ENCODE peak calls at places on chromosomes 16 and 17, in four cellular contexts. G is HepG2, L is H1, K is K562. Q is an unnamed sample.

GRCh38 chr16:9012848-9013507 is 49.3 kb upstream of the USP7 start:
- DNase-seq in G (no peak), L (peak; percentile 88), K (no peak), Q (no peak)

GRCh38 chr16:67703626-67704025 is 15.5 kb downstream of the GFOD2 start:
- DNase-seq in G (no peak), L (no peak), K (no peak), Q (no peak)

GRCh38 chr17:51425793-51426192 is 165.4 kb downstream of the UTP18 start:
- DNase-seq in G (no peak), L (no peak), K (no peak), Q (no peak)

GRCh38 chr17:62099532-62099931 is 34.5 kb upstream of the MED13 start:
- DNase-seq in G (no peak), L (no peak), K (no peak), Q (no peak)

GRCh38 chr17:34408439-34408838 is 45.4 kb upstream of the CCL1 start:
- DNase-seq in G (no peak), L (no peak), K (no peak), Q (no peak)

GRCh38 chr17:63126607-63127006 is 160.6 kb downstream of the TANC2 start:
- DNase-seq in G (no peak), L (no peak), K (no peak), Q (no peak)

GRCh38 chr17:57562231-57562630 is 182.9 kb downstream of the CCDC182 start:
- DNase-seq in G (no peak), L (no peak), K (no peak), Q (no peak)

GRCh38 chr16:19304670-19305240 is 19.2 kb downstream of the CLEC19A start:
- DNase-seq in G (no peak), L (no peak), K (no peak), Q (no peak)

GRCh38 chr17:77882481-77883212 is 75.9 kb upstream of the TNRC6C start:
- DNase-seq in G (peak; percentile 18), L (no peak), K (no peak), Q (peak; percentile 60)

GRCh38 chr17:49694847-49695697 is 12.7 kb downstream of the SLC35B1 start:
- DNase-seq in G (peak; percentile 30), L (peak; percentile 90), K (peak; percentile 57), Q (no peak)

GRCh38 chr17:63185420-63185819 is 219.4 kb downstream of the TANC2 start:
- DNase-seq in G (no peak), L (no peak), K (no peak), Q (no peak)

GRCh38 chr17:17844500-17844899 is 7.7 kb upstream of the SREBF1 start:
- DNase-seq in G (no peak), L (no peak), K (no peak), Q (no peak)

GRCh38 chr16:22813223-22813945 is 578 bp upstream of the HS3ST2 start:
- DNase-seq in G (peak; percentile 28), L (peak; percentile 97), K (peak; percentile 47), Q (no peak)

GRCh38 chr16:54817940-54818574 is 112.6 kb upstream of the IRX5 start:
- DNase-seq in G (no peak), L (no peak), K (no peak), Q (no peak)

GRCh38 chr16:55678061-55678935 is 22.5 kb downstream of the SLC6A2 start:
- DNase-seq in G (no peak), L (no peak), K (no peak), Q (no peak)

GRCh38 chr16:56294599-56294998 is 103.3 kb downstream of the GNAO1 start:
- DNase-seq in G (no peak), L (no peak), K (no peak), Q (no peak)

GRCh38 chr16:66427871-66428681 is 981 bp downstream of the BEAN1 start:
- DNase-seq in G (no peak), L (peak; percentile 73), K (no peak), Q (no peak)

GRCh38 chr17:59436900-59437299 is 105.4 kb downstream of the YPEL2 start:
- DNase-seq in G (no peak), L (no peak), K (no peak), Q (no peak)

GRCh38 chr17:77489898-77490265 is 349.1 kb downstream of the SEC14L1 start:
- DNase-seq in G (no peak), L (no peak), K (no peak), Q (no peak)

GRCh38 chr17:78249074-78249835 is 17.8 kb downstream of the TMEM235 start:
- DNase-seq in G (no peak), L (no peak), K (no peak), Q (no peak)

GRCh38 chr17:67024736-67025135 is 19.6 kb upstream of the CACNG1 start:
- DNase-seq in G (no peak), L (no peak), K (no peak), Q (no peak)

GRCh38 chr17:80895366-80895765 is 96.3 kb upstream of the CHMP6 start:
- DNase-seq in G (no peak), L (no peak), K (no peak), Q (no peak)

GRCh38 chr16:4114257-4115208 is 1.7 kb downstream of the ADCY9 start:
- DNase-seq in G (no peak), L (peak; percentile 52), K (no peak), Q (no peak)

GRCh38 chr16:87895641-87896141 is 26.4 kb upstream of the SLC7A5 start:
- DNase-seq in G (no peak), L (no peak), K (no peak), Q (peak; percentile 67)

GRCh38 chr16:78896280-78896679 is 704.3 kb downstream of the MAF start:
- DNase-seq in G (no peak), L (no peak), K (no peak), Q (no peak)

GRCh38 chr17:80033840-80034239 is 1.8 kb downstream of the TBC1D16 start:
- DNase-seq in G (no peak), L (no peak), K (no peak), Q (no peak)

GRCh38 chr16:70157477-70158260 is 15.9 kb upstream of the CLEC18C start:
- DNase-seq in G (peak; percentile 98), L (no peak), K (peak; percentile 13), Q (no peak)

GRCh38 chr16:3098459-3099394 is at the start of gene ZSCAN10:
- DNase-seq in G (no peak), L (peak; percentile 86), K (no peak), Q (no peak)

GRCh38 chr17:80455328-80455710 is 21.1 kb downstream of the NPTX1 start:
- DNase-seq in G (peak; percentile 64), L (no peak), K (no peak), Q (no peak)

GRCh38 chr16:1964046-1964505 is 550 bp downstream of the RPS2 start:
- DNase-seq in G (no peak), L (no peak), K (no peak), Q (no peak)

GRCh38 chr17:49787932-49788442 is 494 bp upstream of the KAT7 start:
- DNase-seq in G (no peak), L (peak; percentile 52), K (no peak), Q (no peak)

GRCh38 chr16:2156025-2156848 is 655 bp downstream of the TRAF7 start:
- DNase-seq in G (peak; percentile 39), L (no peak), K (peak; percentile 30), Q (no peak)

GRCh38 chr17:58710948-58711552 is 18.6 kb downstream of the RAD51C start:
- DNase-seq in G (peak; percentile 56), L (peak; percentile 54), K (peak; percentile 23), Q (no peak)

GRCh38 chr17:33874617-33875060 is 380.4 kb upstream of the CCL2 start:
- DNase-seq in G (no peak), L (no peak), K (peak; percentile 82), Q (no peak)

DNA sequence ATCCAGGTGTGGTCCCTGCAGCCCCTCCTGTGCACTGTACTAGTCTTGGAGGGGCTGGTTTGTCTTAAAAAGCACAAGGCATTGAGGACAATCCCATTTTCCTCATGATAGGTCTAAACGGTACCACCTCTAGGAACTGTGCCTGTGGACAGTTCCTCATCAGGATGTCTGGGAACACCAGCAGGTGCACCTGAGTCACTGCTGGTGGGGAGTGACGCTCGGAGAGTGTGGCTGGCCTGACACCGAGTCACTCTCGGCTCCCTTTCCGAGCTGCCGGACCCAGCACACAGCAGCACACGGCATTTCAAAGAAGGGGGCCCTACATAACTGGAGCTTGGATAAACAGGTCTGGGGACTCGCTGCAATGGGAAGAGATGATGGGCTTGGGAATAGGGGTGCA is 25.6 kb downstream of the LRRC75A start:
- DNase-seq in G (no peak), L (no peak), K (no peak), Q (no peak)
- TF ChIP-seq TAF1 in G (no peak), L (no peak), K (no peak), Q (no peak)

GRCh38 chr17:72349508-72350472 is 229.0 kb downstream of the SOX9 start:
- DNase-seq in G (no peak), L (no peak), K (no peak), Q (no peak)
- TF ChIP-seq ZNF274 in G (no peak), L (no peak), K (no peak), Q (no peak)

DNA sequence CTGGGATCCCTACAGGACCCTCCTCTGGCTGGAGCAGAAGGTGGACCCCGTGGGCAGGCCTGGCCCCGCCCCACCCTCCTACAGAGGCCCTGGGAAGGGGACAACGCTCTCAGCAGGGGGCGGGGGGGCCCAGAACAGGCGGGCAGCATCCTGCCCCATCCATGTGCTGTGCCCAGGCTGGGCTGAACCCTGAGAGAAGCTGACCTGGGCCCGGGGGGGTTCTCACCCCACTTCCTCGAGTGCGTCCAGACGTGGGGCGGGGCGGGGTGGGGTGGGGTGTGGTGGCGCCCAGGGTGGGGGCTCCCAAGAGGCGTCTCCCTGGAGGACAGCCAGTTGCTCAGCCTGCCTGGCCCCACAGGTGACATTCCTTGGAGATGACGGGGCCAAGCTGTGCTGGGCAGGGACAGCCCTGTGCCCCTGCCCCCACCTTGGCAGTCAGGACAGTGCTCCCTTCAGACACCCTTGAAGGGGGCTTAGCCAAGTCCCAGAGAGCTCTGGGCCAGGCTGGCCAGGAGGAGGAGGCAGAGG is 390 bp upstream of the UNC13D start:
- DNase-seq in G (peak; percentile 64), L (no peak), K (peak; percentile 79), Q (no peak)
- TF ChIP-seq TAF1 in G (no peak), L (no peak), K (no peak), Q (no peak)

GRCh38 chr17:83193336-83194188 is 114.2 kb downstream of the METRNL start:
- DNase-seq in G (no peak), L (no peak), K (no peak), Q (no peak)
- TF ChIP-seq ZNF274 in G (no peak), L (no peak), K (no peak), Q (no peak)

GRCh38 chr16:76371441-76371840 is 94.2 kb downstream of the CNTNAP4 start:
- DNase-seq in G (no peak), L (no peak), K (no peak), Q (no peak)

DNA sequence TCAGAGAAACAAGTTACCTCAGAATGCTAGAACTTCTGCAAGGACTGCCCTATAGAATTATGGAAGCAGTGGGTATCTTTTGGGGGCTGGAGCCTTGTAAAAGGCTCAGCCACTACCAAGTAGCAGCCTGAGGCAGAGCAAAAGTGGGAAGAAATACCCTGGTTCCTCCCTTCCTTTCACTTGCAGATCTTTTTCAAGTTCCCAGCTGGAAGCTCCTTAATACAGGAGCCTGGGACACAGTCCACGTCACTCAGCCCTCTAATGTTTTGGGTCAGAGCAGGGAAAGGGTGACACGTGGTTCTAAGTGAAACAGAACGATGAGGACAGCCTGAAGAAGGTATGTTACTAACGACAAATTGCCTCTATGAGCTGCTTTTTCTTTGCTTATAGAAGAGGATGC is 93.1 kb downstream of the CNTNAP4 start:
- DNase-seq in G (no peak), L (no peak), K (no peak), Q (no peak)
- TF ChIP-seq TAF1 in G (no peak), L (no peak), K (no peak), Q (no peak)

Q was measured in GM12878.